ENCODE peak calls at places on chromosomes 1 and 21, in seven cellular contexts. X, W, O, M, Q, E and Z are unnamed samples.

GRCh38 chr1:67687649-67688048 is 2.6 kb downstream of the GADD45A start:
- DNase-seq in X (no peak), W (peak), O (no peak), M (peak), Q (no peak), E (no peak), Z (peak)

GRCh38 chr1:9316080-9316444 is 23.4 kb downstream of the SPSB1 start:
- DNase-seq in X (no peak), W (peak), O (no peak), M (no peak), Q (no peak), E (no peak), Z (no peak)

GRCh38 chr1:241591317-241591716 is 48.9 kb downstream of the CHML start:
- DNase-seq in X (no peak), W (peak), O (no peak), M (peak), Q (no peak), E (no peak), Z (peak)

GRCh38 chr1:41317356-41317755 is 43.9 kb upstream of the FOXO6 start:
- DNase-seq in X (no peak), W (peak), O (no peak), M (peak), Q (no peak), E (no peak), Z (peak)

GRCh38 chr1:111551623-111552470 is 48.4 kb upstream of the ADORA3 start:
- DNase-seq in X (no peak), W (no peak), O (no peak), M (no peak), Q (no peak), E (no peak), Z (no peak)

GRCh38 chr21:34885636-34886553 is 163.2 kb downstream of the RUNX1 start:
- DNase-seq in X (no peak), W (peak), O (no peak), M (no peak), Q (peak), E (no peak), Z (peak)

GRCh38 chr1:165073402-165074007 is 283.0 kb downstream of the LMX1A start:
- DNase-seq in X (no peak), W (peak), O (peak), M (peak), Q (peak), E (peak), Z (peak)

GRCh38 chr21:45176141-45176540 is 101.8 kb downstream of the ADARB1 start:
- DNase-seq in X (no peak), W (no peak), O (no peak), M (no peak), Q (no peak), E (no peak), Z (no peak)

GRCh38 chr1:60895167-60896124 is 186.9 kb upstream of the NFIA start:
- DNase-seq in X (no peak), W (no peak), O (no peak), M (no peak), Q (peak), E (peak), Z (no peak)

GRCh38 chr1:43936470-43937151 is 3.0 kb downstream of the ARTN start:
- DNase-seq in X (no peak), W (peak), O (peak), M (no peak), Q (peak), E (peak), Z (peak)

GRCh38 chr1:154427173-154428139 is 22.3 kb downstream of the IL6R start:
- DNase-seq in X (no peak), W (no peak), O (no peak), M (peak), Q (no peak), E (no peak), Z (no peak)

GRCh38 chr21:44910229-44911065 is 10.3 kb downstream of the ITGB2 start:
- DNase-seq in X (no peak), W (no peak), O (no peak), M (no peak), Q (no peak), E (no peak), Z (no peak)

GRCh38 chr21:31326478-31327247 is 17.4 kb downstream of the TIAM1 start:
- DNase-seq in X (no peak), W (no peak), O (no peak), M (no peak), Q (no peak), E (no peak), Z (no peak)

GRCh38 chr1:31587720-31588423 is 11.6 kb downstream of the TINAGL1 start:
- DNase-seq in X (peak), W (peak), O (peak), M (peak), Q (peak), E (peak), Z (peak)

GRCh38 chr1:53326598-53327182 is 1.2 kb downstream of the LRP8 start:
- DNase-seq in X (no peak), W (peak), O (peak), M (no peak), Q (peak), E (peak), Z (peak)

GRCh38 chr1:966603-967295 is 467 bp downstream of the PLEKHN1 start:
- DNase-seq in X (peak), W (peak), O (peak), M (peak), Q (peak), E (no peak), Z (peak)

GRCh38 chr1:178220094-178220493 is 126.2 kb downstream of the RASAL2 start:
- DNase-seq in X (no peak), W (peak), O (no peak), M (peak), Q (no peak), E (no peak), Z (peak)

GRCh38 chr1:148362141-148362929 is 120.8 kb downstream of the PPIAL4G start:
- DNase-seq in X (peak), W (peak), O (no peak), M (no peak), Q (peak), E (no peak), Z (no peak)

GRCh38 chr21:44461438-44462089 is 6.3 kb downstream of the LRRC3 start:
- DNase-seq in X (no peak), W (no peak), O (no peak), M (no peak), Q (peak), E (no peak), Z (no peak)

GRCh38 chr1:7608628-7609295 is 162.3 kb upstream of the VAMP3 start:
- DNase-seq in X (no peak), W (no peak), O (no peak), M (no peak), Q (no peak), E (no peak), Z (no peak)

GRCh38 chr1:112395261-112395831 is 668 bp upstream of the CTTNBP2NL start:
- DNase-seq in X (no peak), W (no peak), O (no peak), M (no peak), Q (peak), E (no peak), Z (no peak)

GRCh38 chr1:176206006-176206960 is 803 bp downstream of the COP1 start:
- DNase-seq in X (no peak), W (peak), O (peak), M (peak), Q (peak), E (peak), Z (peak)